ENCODE peak calls at places on chromosomes 13 and 19, in four cellular contexts. T is IMR-90, Z is H1, Q is mesendoderm. U is an unnamed sample.

GRCh38 chr13:112496166-112496565 is 91.8 kb downstream of the TUBGCP3 start:
- DNase-seq in Z (no peak), Q (no peak), T (no peak), U (no peak)

GRCh38 chr13:99979453-99980200 is 2.0 kb upstream of the ZIC2 start:
- DNase-seq in T (no peak), Z (peak; percentile 74), Q (peak; percentile 92), U (peak; percentile 70)

GRCh38 chr13:89457977-89458376 is 1786.8 kb downstream of the SLITRK5 start:
- DNase-seq in Z (no peak), Q (peak; percentile 28), T (peak; percentile 34), U (no peak)

GRCh38 chr13:113596321-113597200 is 12.0 kb downstream of the TFDP1 start:
- DNase-seq in Z (no peak), Q (no peak), T (no peak), U (peak; percentile 14)

GRCh38 chr19:34261335-34262109 is 7.2 kb downstream of the GARRE1 start:
- DNase-seq in T (no peak), Q (peak; percentile 81), Z (no peak), U (no peak)

GRCh38 chr13:75803175-75803611 is 167.1 kb downstream of the LMO7 start:
- DNase-seq in Z (peak; percentile 60), T (no peak), Q (peak; percentile 77), U (peak; percentile 85)

GRCh38 chr13:112670118-112670517 is 19.7 kb upstream of the ATP11A start:
- DNase-seq in Z (no peak), T (no peak), Q (no peak), U (peak; percentile 36)

GRCh38 chr13:27955192-27955591 is 13.9 kb downstream of the CDX2 start:
- DNase-seq in Q (no peak), T (no peak), Z (no peak), U (no peak)

GRCh38 chr19:9793051-9793591 is 24.6 kb upstream of the ZNF846 start:
- DNase-seq in Q (peak; percentile 72), T (peak; percentile 32), Z (no peak), U (no peak)

GRCh38 chr19:40403262-40403984 is 9.8 kb downstream of the PRX start:
- DNase-seq in T (peak; percentile 84), Z (peak; percentile 100), Q (peak; percentile 97), U (peak; percentile 98)

GRCh38 chr13:68748038-68748437 is 1359.6 kb upstream of the ATXN8OS start:
- DNase-seq in T (no peak), Q (no peak), Z (no peak), U (no peak)

GRCh38 chr13:64332048-64332447 is 2898.1 kb downstream of the PCDH9 start:
- DNase-seq in T (peak; percentile 10), Q (no peak), Z (no peak), U (no peak)

GRCh38 chr13:44848956-44849748 is 140.1 kb downstream of the NUFIP1 start:
- DNase-seq in Q (no peak), Z (no peak), T (no peak), U (no peak)
- H4K5ac ChIP-seq in Q (no peak overlapping the region), Z (no peak overlapping the region), T (no peak overlapping the region), U (no peak overlapping the region)

DNA sequence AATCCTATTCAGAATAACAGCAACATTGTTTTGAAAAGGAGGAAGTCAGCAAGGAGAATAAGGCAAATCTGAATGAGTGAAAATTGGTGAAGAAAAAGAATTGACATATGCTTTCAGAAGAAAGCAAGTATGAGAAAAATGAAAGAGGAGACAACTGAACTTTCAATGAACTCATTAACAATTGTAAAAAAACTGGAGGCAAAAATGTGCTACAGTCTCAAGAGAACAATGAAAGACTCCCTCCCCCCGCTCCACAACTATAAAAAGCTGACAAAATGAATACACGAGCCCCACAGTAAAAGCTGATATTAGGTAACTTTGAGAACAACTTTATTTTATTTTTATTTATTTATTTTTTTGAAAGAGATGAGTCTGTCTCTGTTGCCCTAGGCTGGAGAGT is 373.1 kb downstream of the DIAPH3 start:
- DNase-seq in T (peak; percentile 11), Q (no peak), Z (no peak), U (no peak)
- H4K5ac ChIP-seq in T (no peak overlapping the region), Q (no peak overlapping the region), Z (no peak overlapping the region), U (no peak overlapping the region)

GRCh38 chr19:50910722-50911121 is 473 bp downstream of the KLK4 start:
- DNase-seq in Z (no peak), T (no peak), Q (no peak), U (no peak)

GRCh38 chr19:50911206-50912101 is at the start of gene KLK4:
- DNase-seq in Z (no peak), Q (no peak), T (no peak), U (no peak)

GRCh38 chr19:50912727-50913716 is 1.8 kb upstream of the KLK4 start:
- DNase-seq in Q (no peak), T (no peak), Z (no peak), U (no peak)

GRCh38 chr19:50912102-50912599 is 956 bp upstream of the KLK4 start:
- DNase-seq in T (no peak), Q (no peak), Z (peak; percentile 49), U (no peak)

GRCh38 chr19:50916069-50916468 is 4.9 kb upstream of the KLK4 start:
- DNase-seq in Q (no peak), Z (no peak), T (no peak), U (no peak)
- H4K5ac ChIP-seq in Q (no peak overlapping the region), Z (no peak overlapping the region), T (no peak overlapping the region), U (no peak overlapping the region)

DNA sequence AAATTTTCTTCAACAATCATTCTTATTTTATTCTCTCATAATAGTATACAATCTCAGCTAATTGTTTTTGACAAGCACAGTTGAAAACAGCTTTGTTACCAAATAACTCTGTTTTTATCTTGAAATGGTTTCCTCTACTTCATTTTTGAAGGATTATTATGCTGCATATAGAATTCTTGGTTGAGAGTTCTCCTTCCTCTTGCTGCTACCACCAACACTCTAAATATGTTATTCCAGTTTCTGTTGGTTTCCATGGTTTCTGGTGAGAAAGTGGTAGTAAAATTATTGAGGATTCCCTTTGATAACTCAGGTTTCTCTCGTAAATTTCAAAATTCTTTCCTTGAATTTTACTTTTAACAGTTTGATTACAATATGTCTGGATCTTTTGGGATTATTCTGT is 1725.9 kb downstream of the PCDH9 start:
- DNase-seq in T (no peak), Z (no peak), Q (no peak), U (no peak)
- H4K5ac ChIP-seq in T (no peak overlapping the region), Z (no peak overlapping the region), Q (no peak overlapping the region), U (no peak overlapping the region)

DNA sequence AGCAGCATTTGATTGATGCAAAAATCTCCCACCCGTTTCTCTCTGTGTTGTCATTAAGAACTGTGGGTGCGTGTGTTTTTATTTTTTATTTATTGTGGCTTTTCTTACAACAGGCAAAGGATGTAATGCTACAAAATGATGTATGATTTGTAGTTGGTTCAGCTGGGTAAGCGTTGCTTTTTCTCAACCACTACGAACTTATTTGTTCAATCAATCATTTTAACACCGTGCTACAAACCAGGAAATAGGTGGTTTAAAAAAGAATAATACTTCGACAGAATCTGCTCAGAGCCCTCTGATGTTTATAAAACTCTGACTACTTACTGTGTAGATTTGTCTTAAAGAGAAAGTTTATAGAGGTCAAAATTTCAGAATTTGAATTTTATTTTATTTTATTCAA is 41.4 kb upstream of the RFC3 start:
- DNase-seq in T (no peak), Z (no peak), Q (no peak), U (no peak)
- H4K5ac ChIP-seq in T (no peak overlapping the region), Z (no peak overlapping the region), Q (no peak overlapping the region), U (no peak overlapping the region)

GRCh38 chr13:46313441-46314257 is 73.4 kb downstream of the RUBCNL start:
- DNase-seq in T (no peak), Z (no peak), Q (no peak), U (no peak)

GRCh38 chr13:46315491-46316075 is 71.5 kb downstream of the RUBCNL start:
- DNase-seq in Z (no peak), T (no peak), Q (peak; percentile 15), U (no peak)

GRCh38 chr13:46317120-46317519 is 69.9 kb downstream of the RUBCNL start:
- DNase-seq in T (no peak), Q (peak; percentile 11), Z (no peak), U (no peak)

GRCh38 chr13:46314587-46314986 is 72.5 kb downstream of the RUBCNL start:
- DNase-seq in Q (no peak), Z (no peak), T (no peak), U (no peak)

DNA sequence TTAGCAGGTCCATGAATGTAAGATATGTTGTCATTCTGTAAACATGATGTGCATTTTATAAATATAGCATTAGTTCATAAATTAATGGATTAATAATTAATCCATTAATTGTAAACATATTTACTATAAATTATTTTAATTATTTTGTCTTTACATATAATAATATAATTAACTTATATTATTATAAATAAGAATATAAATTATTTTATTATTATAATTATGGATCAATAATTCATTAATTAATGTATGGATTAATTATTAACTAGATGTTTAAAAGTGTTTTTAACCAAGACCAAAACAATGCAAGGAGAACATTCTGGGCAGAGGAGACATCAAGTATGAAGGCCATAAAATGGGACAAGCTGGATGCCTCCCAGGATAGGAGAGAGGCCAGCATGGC is 72.0 kb downstream of the RUBCNL start:
- DNase-seq in Z (no peak), Q (no peak), T (no peak), U (no peak)
- H4K5ac ChIP-seq in Z (no peak overlapping the region), Q (no peak overlapping the region), T (no peak overlapping the region), U (no peak overlapping the region)

DNA sequence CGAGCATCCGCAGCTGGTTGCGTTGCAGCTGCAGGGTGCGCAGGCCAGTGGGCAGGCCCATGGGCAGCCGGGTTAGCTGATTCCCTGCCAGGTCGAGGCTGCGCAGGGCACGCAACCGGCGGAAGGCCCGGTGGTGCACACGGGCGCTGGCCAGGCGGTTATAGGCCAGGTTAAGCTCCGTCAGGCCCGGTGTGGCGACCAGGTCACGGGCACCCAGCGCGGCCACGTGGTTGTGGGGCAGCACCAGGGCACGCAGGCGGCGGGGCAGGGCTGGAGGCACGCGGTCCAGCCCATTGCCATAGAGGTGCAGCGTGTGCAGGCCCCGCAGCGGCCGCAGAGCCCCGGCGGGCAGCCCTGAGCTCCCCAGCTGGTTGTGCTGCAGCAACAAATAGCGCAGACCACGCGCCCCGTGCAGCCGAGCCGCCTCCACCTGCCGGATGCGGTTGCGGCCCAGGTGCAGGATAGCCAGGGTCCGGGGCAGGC is 5.3 kb downstream of the PODNL1 start:
- DNase-seq in Z (no peak), Q (no peak), T (no peak), U (no peak)
- H4K5ac ChIP-seq in Z (no peak overlapping the region), Q (no peak overlapping the region), T (no peak overlapping the region), U (no peak overlapping the region)

DNA sequence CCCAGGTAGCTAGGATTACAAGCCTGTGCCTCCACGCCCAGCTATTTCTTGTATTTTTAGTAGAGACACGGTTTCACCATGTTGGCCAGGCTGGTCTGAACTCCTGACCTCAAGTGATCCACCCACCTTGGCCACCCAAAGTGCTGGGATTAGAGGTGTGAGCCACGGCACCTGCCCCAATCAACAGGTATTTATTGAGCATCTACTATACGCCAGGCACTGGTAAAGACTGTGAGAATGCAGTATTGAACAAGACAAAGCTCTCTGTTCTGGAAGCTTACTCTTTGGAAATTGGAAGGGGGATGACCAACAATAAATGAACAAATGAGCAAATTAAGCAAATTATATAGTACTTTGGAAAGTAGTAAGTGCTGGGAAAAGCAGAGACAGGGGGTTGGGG is 21.4 kb upstream of the ERCC1 start:
- DNase-seq in Z (no peak), T (no peak), Q (no peak), U (no peak)
- H4K5ac ChIP-seq in Z (no peak overlapping the region), T (no peak overlapping the region), Q (no peak overlapping the region), U (no peak overlapping the region)

GRCh38 chr13:111270765-111271164 is 49.7 kb upstream of the TEX29 start:
- DNase-seq in T (peak; percentile 55), Q (no peak), Z (peak; percentile 26), U (no peak)

GRCh38 chr13:111267784-111268183 is 52.7 kb upstream of the TEX29 start:
- DNase-seq in Z (no peak), T (peak; percentile 78), Q (no peak), U (no peak)

GRCh38 chr13:111271186-111271698 is 49.2 kb upstream of the TEX29 start:
- DNase-seq in Z (no peak), Q (no peak), T (no peak), U (no peak)

GRCh38 chr13:111270126-111270525 is 50.3 kb upstream of the TEX29 start:
- DNase-seq in Z (no peak), T (no peak), Q (no peak), U (no peak)

GRCh38 chr13:111269508-111269907 is 50.9 kb upstream of the TEX29 start:
- DNase-seq in Z (no peak), Q (peak; percentile 12), T (no peak), U (no peak)
- H4K5ac ChIP-seq in Z (no peak overlapping the region), Q (no peak overlapping the region), T (no peak overlapping the region), U (no peak overlapping the region)

U was measured in H9.